ENCODE peak calls at places on chromosomes 4 and X, in five cellular contexts. M is body of pancreas; S is heart left ventricle; B is left lung; H is CD8-positive, alpha-beta memory T cell. Q is an unnamed sample.
A peak's percentile ranks its signal among the peaks of the same experiment; 100 is the strongest.

GRCh38 chr4:38003102-38003501 is 42.9 kb downstream of the PTTG2 start:
- DNase-seq in M (no peak), H (no peak), S (no peak), B (no peak), Q (no peak)

GRCh38 chr4:101835121-101835904 is 44.8 kb downstream of the BANK1 start:
- DNase-seq in B (no peak), S (no peak), H (no peak), M (peak; percentile 19), Q (no peak)

GRCh38 chr4:79395883-79396282 is 12.1 kb downstream of the GK2 start:
- DNase-seq in S (no peak), M (no peak), B (no peak), H (no peak), Q (no peak)

GRCh38 chrX:79096339-79096638 is 48.2 kb upstream of the GPR174 start:
- DNase-seq in H (no peak), S (no peak), B (no peak), M (no peak), Q (no peak)

GRCh38 chr4:140611854-140612253 is 43.1 kb upstream of the UCP1 start:
- DNase-seq in M (no peak), B (no peak), S (no peak), H (no peak), Q (no peak)

GRCh38 chr4:41192136-41192535 is 22.2 kb downstream of the APBB2 start:
- DNase-seq in H (no peak), S (no peak), B (no peak), M (no peak), Q (no peak)

GRCh38 chr4:80705311-80705710 is 325.2 kb upstream of the BMP3 start:
- DNase-seq in H (no peak), M (no peak), S (no peak), B (no peak), Q (no peak)

GRCh38 chr4:25014965-25015506 is 15.7 kb downstream of the LGI2 start:
- DNase-seq in S (no peak), B (no peak), H (no peak), M (no peak), Q (no peak)

GRCh38 chr4:41215969-41216293 is 1.6 kb upstream of the APBB2 start:
- DNase-seq in H (no peak), S (no peak), B (no peak), M (no peak), Q (no peak)

DNA sequence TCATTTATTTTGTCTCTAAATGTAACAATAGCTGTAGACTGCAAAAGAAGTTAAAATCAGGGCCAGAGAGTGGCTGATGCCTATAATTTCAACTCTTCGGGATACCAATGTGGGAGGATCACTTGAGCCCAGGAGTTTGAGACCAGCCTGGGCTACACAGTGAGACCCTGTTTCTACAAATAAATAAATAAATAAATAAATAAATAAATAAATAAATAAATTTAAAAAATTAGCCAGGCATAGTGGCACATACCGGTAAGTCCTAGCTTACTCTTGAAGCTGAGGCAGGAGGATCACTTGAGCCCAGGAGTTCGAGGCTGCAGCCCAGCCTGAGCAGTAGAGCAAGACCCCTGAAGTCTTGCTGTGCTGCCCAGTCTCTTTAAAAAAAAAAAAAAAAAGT is 79.1 kb downstream of the WWC2 start:
- DNase-seq in B (no peak), M (no peak), H (no peak), S (no peak), Q (no peak)
- H3K36me3 ChIP-seq in B (no peaks in the 10 kb centered on the region), M (no peaks in the 10 kb centered on the region), H (no peaks in the 10 kb centered on the region), S (no peaks in the 10 kb centered on the region), Q (no peaks in the 10 kb centered on the region)

DNA sequence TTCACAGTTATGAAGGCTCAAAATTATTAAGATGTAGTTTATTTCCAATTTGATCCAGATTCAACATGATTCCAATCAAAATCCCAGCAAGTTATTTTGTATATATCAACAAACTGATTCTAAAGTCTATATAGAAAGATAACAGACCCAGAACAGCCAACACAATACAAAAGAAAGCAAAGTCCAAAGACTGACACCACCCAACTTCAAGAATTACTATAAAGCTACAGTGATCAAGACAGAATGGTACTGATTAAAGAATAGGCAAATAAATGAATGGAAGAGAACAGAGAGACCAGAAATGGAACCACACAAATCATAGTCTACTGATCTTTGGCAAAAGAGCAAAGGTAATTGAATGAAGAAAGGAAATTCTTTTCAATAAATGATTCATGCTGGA is 34.9 kb downstream of the NFXL1 start:
- DNase-seq in H (no peak), M (no peak), S (no peak), B (no peak), Q (no peak)
- H3K36me3 ChIP-seq in H (peaks cover 29% of the 10 kb centered on the region), M (no peaks in the 10 kb centered on the region), S (peaks cover 37% of the 10 kb centered on the region), B (no peaks in the 10 kb centered on the region), Q (peaks cover 83% of the 10 kb centered on the region)

GRCh38 chr4:84680956-84681355 is 98.0 kb downstream of the CDS1 start:
- DNase-seq in S (no peak), B (no peak), H (no peak), M (no peak), Q (no peak)

GRCh38 chr4:84683486-84683885 is 100.6 kb downstream of the CDS1 start:
- DNase-seq in B (no peak), H (no peak), M (no peak), S (no peak), Q (no peak)

GRCh38 chr4:84678976-84679744 is 96.2 kb downstream of the CDS1 start:
- DNase-seq in H (no peak), S (no peak), M (no peak), B (no peak), Q (no peak)

GRCh38 chr4:84683065-84683464 is 100.1 kb downstream of the CDS1 start:
- DNase-seq in B (no peak), S (no peak), M (no peak), H (no peak), Q (no peak)

GRCh38 chr4:84681488-84682274 is 98.8 kb downstream of the CDS1 start:
- DNase-seq in S (peak; percentile 27), B (no peak), M (no peak), H (no peak), Q (no peak)
- H3K36me3 ChIP-seq in S (peaks cover 22% of the 10 kb centered on the region), B (peaks cover 5% of the 10 kb centered on the region), M (no peaks in the 10 kb centered on the region), H (no peaks in the 10 kb centered on the region), Q (no peaks in the 10 kb centered on the region)

DNA sequence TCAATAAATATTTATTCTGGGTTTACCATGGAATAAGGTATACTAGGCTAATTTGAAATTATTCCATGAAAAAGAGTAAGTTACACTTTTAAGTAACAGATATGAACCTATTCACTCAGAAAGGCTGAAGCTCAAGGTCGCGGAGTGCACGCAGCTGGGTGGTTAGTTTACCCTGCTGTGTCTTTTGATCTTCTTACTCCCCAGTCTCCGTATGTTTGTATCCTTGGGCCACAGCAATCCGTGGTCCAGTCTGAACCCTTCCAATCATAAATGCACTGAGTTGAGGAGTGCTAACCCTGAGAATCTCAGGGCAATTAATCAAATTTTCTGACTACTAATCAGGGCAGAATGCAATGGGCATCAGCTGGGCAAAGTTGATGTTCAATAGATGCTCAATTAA is 33.9 kb downstream of the RPS3A start:
- DNase-seq in B (no peak), S (no peak), M (no peak), H (no peak), Q (no peak)
- H3K36me3 ChIP-seq in B (peaks cover 3% of the 10 kb centered on the region), S (peaks cover 29% of the 10 kb centered on the region), M (no peaks in the 10 kb centered on the region), H (no peaks in the 10 kb centered on the region), Q (no peaks in the 10 kb centered on the region)

GRCh38 chrX:10137516-10137915 is 19.3 kb upstream of the CLCN4 start:
- DNase-seq in B (no peak), M (no peak), H (no peak), S (no peak), Q (no peak)
- H3K36me3 ChIP-seq in B (no peaks in the 10 kb centered on the region), M (no peaks in the 10 kb centered on the region), H (no peaks in the 10 kb centered on the region), S (no peaks in the 10 kb centered on the region), Q (peaks cover 98% of the 10 kb centered on the region)

Q was measured in esophagus squamous epithelium.